ENCODE peak calls at places on chromosomes 13 and 19, in nine cellular contexts. R, J, L, Z, H, V, M, X and I are unnamed samples.

GRCh38 chr19:19134687-19135158 is 3.6 kb downstream of the TMEM161A start:
- DNase-seq in R (peak; percentile 86), M (peak; percentile 98), L (no peak), Z (no peak), H (no peak), J (no peak), X (peak; percentile 55), V (no peak), I (no peak)

GRCh38 chr19:33690461-33691427 is 69.0 kb downstream of the CHST8 start:
- DNase-seq in J (no peak), H (no peak), L (no peak), X (no peak), Z (no peak), R (no peak), V (no peak), M (no peak), I (no peak)

GRCh38 chr13:106100261-106100919 is 435.1 kb downstream of the EFNB2 start:
- DNase-seq in J (no peak), V (no peak), M (peak; percentile 17), H (no peak), L (no peak), R (peak; percentile 19), X (peak; percentile 92), Z (no peak), I (peak; percentile 50)

GRCh38 chr13:49165798-49166752 is 54.1 kb upstream of the MLNR start:
- DNase-seq in X (no peak), M (no peak), L (no peak), H (no peak), J (peak; percentile 9), R (no peak), V (no peak), Z (no peak), I (no peak)

GRCh38 chr13:62357887-62358645 is 942.4 kb upstream of the PCDH20 start:
- DNase-seq in J (peak; percentile 71), H (peak; percentile 21), X (peak; percentile 88), L (no peak), V (peak; percentile 87), Z (no peak), R (no peak), M (peak; percentile 78), I (no peak)

GRCh38 chr13:79434578-79434977 is 28.5 kb upstream of the RBM26 start:
- DNase-seq in M (no peak), X (no peak), V (no peak), J (peak; percentile 42), H (peak; percentile 74), L (no peak), Z (no peak), R (no peak), I (no peak)

GRCh38 chr19:7440188-7440975 is 48.5 kb downstream of the PEX11G start:
- DNase-seq in M (no peak), R (no peak), J (no peak), V (no peak), L (no peak), H (no peak), Z (no peak), X (no peak), I (no peak)

GRCh38 chr19:47719047-47719885 is 6.0 kb downstream of the EHD2 start:
- DNase-seq in H (peak; percentile 99), M (peak; percentile 43), L (peak; percentile 77), Z (peak; percentile 84), V (no peak), R (peak; percentile 92), J (peak; percentile 99), X (no peak), I (peak; percentile 95)

GRCh38 chr19:22620912-22621311 is 13.2 kb upstream of the ZNF492 start:
- DNase-seq in J (no peak), V (no peak), L (no peak), R (no peak), H (no peak), Z (no peak), M (no peak), X (no peak), I (no peak)

GRCh38 chr13:61608138-61608537 is 192.5 kb upstream of the PCDH20 start:
- DNase-seq in M (no peak), H (no peak), V (no peak), X (peak; percentile 58), J (no peak), L (no peak), R (no peak), Z (no peak), I (no peak)

GRCh38 chr13:113145911-113146598 is 12.4 kb upstream of the PROZ start:
- DNase-seq in R (no peak), V (no peak), X (no peak), J (no peak), L (no peak), Z (no peak), H (no peak), M (no peak), I (no peak)

GRCh38 chr13:105502193-105502592 is 1033.3 kb downstream of the EFNB2 start:
- DNase-seq in L (no peak), Z (no peak), X (peak; percentile 64), J (no peak), M (no peak), R (no peak), H (no peak), V (no peak), I (no peak)

GRCh38 chr13:80962855-80963254 is 621.9 kb upstream of the SPRY2 start:
- DNase-seq in J (no peak), L (no peak), H (no peak), V (no peak), Z (no peak), R (no peak), M (no peak), X (no peak), I (no peak)

GRCh38 chr19:55426042-55426441 is 17.1 kb downstream of the SHISA7 start:
- DNase-seq in M (no peak), R (no peak), V (no peak), L (no peak), J (no peak), X (no peak), H (no peak), Z (no peak), I (no peak)

GRCh38 chr19:47417107-47417745 is 2.1 kb downstream of the MEIS3 start:
- DNase-seq in V (no peak), X (peak; percentile 35), M (no peak), R (no peak), Z (no peak), H (no peak), J (no peak), L (no peak), I (no peak)

GRCh38 chr19:17966497-17967257 is at the start of gene KCNN1:
- DNase-seq in R (no peak), X (peak; percentile 85), J (no peak), H (no peak), Z (no peak), L (no peak), M (peak; percentile 66), V (no peak), I (no peak)
- H3K4me3 ChIP-seq in R (no peak within 1 kb of the TSS), X (peak within 1 kb of the TSS; percentile 89), J (peak within 1 kb of the TSS; percentile 27), H (no peak within 1 kb of the TSS), Z (peak within 1 kb of the TSS; percentile 50), L (peak within 1 kb of the TSS; percentile 33), M (peak within 1 kb of the TSS; percentile 26), V (no peak within 1 kb of the TSS), I (no peak within 1 kb of the TSS)

DNA sequence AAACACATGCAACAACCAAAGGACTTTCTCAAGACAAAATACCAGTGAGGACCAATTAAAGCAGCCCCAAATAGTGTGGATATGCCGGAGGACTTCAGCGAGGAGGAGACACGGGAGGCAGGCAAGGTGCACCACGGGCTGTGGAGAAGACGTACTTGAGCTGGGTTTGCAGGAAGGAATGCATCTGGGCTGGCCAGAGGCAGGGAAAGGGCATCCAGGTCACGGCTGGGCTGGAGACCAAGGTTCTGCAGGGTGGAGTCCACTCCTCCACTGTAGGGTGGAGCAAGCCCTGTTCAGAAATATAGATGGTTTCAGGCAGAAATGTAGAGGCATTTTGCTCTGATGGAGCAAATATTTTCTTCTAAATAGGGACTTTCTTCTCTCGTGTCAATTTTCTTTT is 36.6 kb upstream of the MEDAG start:
- DNase-seq in Z (no peak), X (no peak), H (peak; percentile 56), V (no peak), J (peak; percentile 50), M (no peak), R (no peak), L (no peak), I (no peak)
- H3K4me1 ChIP-seq in Z (peaks cover 10% of the 10 kb centered on the region), X (peaks cover 26% of the 10 kb centered on the region), H (peaks cover 87% of the 10 kb centered on the region), V (no peaks in the 10 kb centered on the region), J (peaks cover 56% of the 10 kb centered on the region), M (peaks cover 24% of the 10 kb centered on the region), R (peaks cover 33% of the 10 kb centered on the region), L (peaks cover 37% of the 10 kb centered on the region), I (peaks cover 65% of the 10 kb centered on the region)

DNA sequence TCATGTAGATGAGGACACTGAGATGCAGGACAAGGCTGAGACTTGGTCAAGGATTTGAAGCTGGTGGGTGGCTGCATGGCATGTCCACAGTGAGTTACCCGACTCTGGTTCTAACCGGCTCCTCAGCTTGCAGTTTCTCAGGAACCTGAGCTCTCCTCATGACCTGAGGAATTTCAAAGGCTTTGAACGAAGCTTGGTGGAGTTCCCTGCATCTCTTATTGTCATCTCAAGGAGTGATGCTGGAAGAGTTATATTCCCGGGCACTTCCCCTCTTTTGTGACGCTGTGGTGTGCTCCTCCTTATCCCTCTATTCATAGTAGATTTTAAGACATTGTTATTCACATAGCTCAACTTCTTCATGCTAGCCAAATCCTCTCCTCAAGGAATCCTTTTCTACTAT is 500.1 kb upstream of the HTR2A start:
- DNase-seq in R (no peak), X (peak; percentile 3), V (no peak), H (no peak), L (no peak), J (no peak), M (no peak), Z (no peak), I (no peak)
- H3K27ac ChIP-seq in R (no peak overlapping the region), X (no peak overlapping the region), V (no peak overlapping the region), H (no peak overlapping the region), L (no peak overlapping the region), J (no peak overlapping the region), M (no peak overlapping the region), Z (no peak overlapping the region), I (no peak overlapping the region)

GRCh38 chr19:13505164-13505695 is 1.0 kb downstream of the CACNA1A start:
- DNase-seq in J (no peak), Z (no peak), M (no peak), L (no peak), X (no peak), H (no peak), R (no peak), V (no peak), I (no peak)
- H3K4me3 ChIP-seq in J (peak overlapping the region; percentile 74), Z (no peak overlapping the region), M (no peak overlapping the region), L (peak overlapping the region; percentile 50), X (peak overlapping the region; percentile 98), H (peak overlapping the region; percentile 86), R (no peak overlapping the region), V (no peak overlapping the region), I (no peak overlapping the region)